ENCODE peak calls at places on chromosomes 5 and 9, in six cellular contexts. C is choroid plexus epithelial cell, X is brain microvascular endothelial cell, N is AG04449, A is kidney, W is cardiac fibroblast. Y is an unnamed sample.

GRCh38 chr9:89419978-89420394 is 77.9 kb downstream of the SEMA4D start:
- DNase-seq in A (no peak), W (no peak), C (no peak), N (no peak), X (no peak), Y (no peak)

GRCh38 chr5:77999013-77999798 is 223.1 kb upstream of the TBCA start:
- DNase-seq in C (no peak), X (no peak), N (no peak), A (no peak), W (no peak), Y (no peak)

GRCh38 chr5:180315762-180316212 is 23.9 kb upstream of the MAPK9 start:
- DNase-seq in C (peak), W (peak), A (peak), X (peak), N (no peak), Y (no peak)

GRCh38 chr5:38783011-38783551 is 62.7 kb upstream of the OSMR start:
- DNase-seq in C (peak), W (peak), X (peak), A (no peak), N (peak), Y (peak)

GRCh38 chr5:174951151-174951780 is 226.9 kb downstream of the MSX2 start:
- DNase-seq in A (no peak), X (peak), C (peak), W (peak), N (peak), Y (peak)

GRCh38 chr5:143601917-143602333 is 198.4 kb upstream of the NR3C1 start:
- DNase-seq in N (no peak), C (no peak), W (no peak), A (no peak), X (no peak), Y (no peak)

GRCh38 chr5:956941-957729 is 51.5 kb upstream of the NKD2 start:
- DNase-seq in N (peak), W (peak), A (peak), X (peak), C (peak), Y (peak)

GRCh38 chr5:174159327-174160247 is 114.1 kb downstream of the NSG2 start:
- DNase-seq in N (peak), C (peak), A (no peak), X (peak), W (peak), Y (no peak)

GRCh38 chr5:39405489-39405888 is 19.3 kb downstream of the DAB2 start:
- DNase-seq in A (no peak), N (no peak), X (no peak), W (no peak), C (no peak), Y (no peak)

GRCh38 chr5:168317521-168318147 is 26.2 kb downstream of the WWC1 start:
- DNase-seq in N (peak), X (peak), W (peak), A (no peak), C (peak), Y (peak)

GRCh38 chr9:93543117-93543516 is 33.3 kb upstream of the PHF2 start:
- DNase-seq in C (no peak), N (no peak), X (no peak), W (no peak), A (no peak), Y (no peak)

GRCh38 chr9:111828193-111828592 is 33.5 kb upstream of the SHOC1 start:
- DNase-seq in W (peak), N (no peak), A (no peak), C (peak), X (no peak), Y (no peak)

GRCh38 chr5:65191554-65192126 is 290.1 kb downstream of the ADAMTS6 start:
- DNase-seq in A (no peak), N (no peak), W (no peak), C (peak), X (no peak), Y (no peak)

GRCh38 chr5:98713027-98713426 is 60.4 kb upstream of the RGMB start:
- DNase-seq in N (no peak), A (no peak), C (peak), W (peak), X (no peak), Y (no peak)

GRCh38 chr9:137280478-137281344 is 3.2 kb downstream of the TOR4A start:
- DNase-seq in N (no peak), A (no peak), X (no peak), C (peak), W (peak), Y (no peak)

GRCh38 chr5:76561959-76562358 is 61.2 kb downstream of the F2RL2 start:
- DNase-seq in W (no peak), C (no peak), N (no peak), X (no peak), A (no peak), Y (no peak)

GRCh38 chr5:149675467-149676201 is 54.5 kb upstream of the PPARGC1B start:
- DNase-seq in C (no peak), W (no peak), X (no peak), A (peak), N (no peak), Y (peak)

GRCh38 chr5:54795284-54795683 is 190.1 kb downstream of the ESM1 start:
- DNase-seq in W (no peak), X (no peak), N (no peak), A (no peak), C (peak), Y (no peak)

GRCh38 chr5:543755-544674 is 19.8 kb upstream of the SLC9A3 start:
- DNase-seq in N (no peak), X (no peak), A (peak), W (no peak), C (no peak), Y (no peak)

GRCh38 chr5:142286111-142286510 is 38.7 kb downstream of the SPRY4 start:
- DNase-seq in W (no peak), X (no peak), C (no peak), A (no peak), N (no peak), Y (no peak)

GRCh38 chr5:171521679-171522078 is 102.2 kb downstream of the FGF18 start:
- DNase-seq in N (no peak), W (no peak), X (no peak), C (no peak), A (no peak), Y (no peak)

GRCh38 chr5:2818936-2819335 is 67.5 kb upstream of the IRX2 start:
- DNase-seq in A (no peak), X (no peak), C (no peak), W (no peak), N (no peak), Y (no peak)

GRCh38 chr5:88407341-88407740 is 138.7 kb upstream of the TMEM161B start:
- DNase-seq in W (no peak), N (no peak), X (no peak), A (no peak), C (no peak), Y (no peak)

GRCh38 chr5:176653401-176653800 is 6.1 kb downstream of the TSPAN17 start:
- DNase-seq in W (no peak), A (no peak), C (no peak), N (no peak), X (no peak), Y (no peak)

GRCh38 chr9:7862170-7862569 is 62.6 kb upstream of the DMAC1 start:
- DNase-seq in A (no peak), C (no peak), N (no peak), W (no peak), X (no peak), Y (no peak)

GRCh38 chr5:123809594-123810172 is 297.7 kb downstream of the CSNK1G3 start:
- DNase-seq in W (no peak), A (no peak), C (no peak), X (no peak), N (no peak), Y (no peak)

GRCh38 chr5:119395080-119395836 is 39.4 kb downstream of the TNFAIP8 start:
- DNase-seq in A (no peak), C (peak), X (no peak), N (no peak), W (no peak), Y (no peak)

GRCh38 chr5:35212006-35212982 is 18.0 kb downstream of the PRLR start:
- DNase-seq in A (no peak), C (no peak), N (no peak), X (no peak), W (no peak), Y (no peak)

GRCh38 chr9:132745911-132746709 is 75.8 kb downstream of the GTF3C4 start:
- DNase-seq in N (no peak), X (no peak), A (peak), C (no peak), W (no peak), Y (no peak)

GRCh38 chr5:148685520-148686134 is 31.3 kb upstream of the HTR4 start:
- DNase-seq in C (no peak), X (no peak), A (no peak), N (no peak), W (peak), Y (no peak)

GRCh38 chr9:136007906-136008692 is 46.9 kb upstream of the UBAC1 start:
- DNase-seq in A (no peak), N (no peak), W (no peak), C (peak), X (peak), Y (peak)

GRCh38 chr9:97767891-97768290 is 70.8 kb upstream of the XPA start:
- DNase-seq in W (no peak), X (peak), N (no peak), C (no peak), A (no peak), Y (no peak)

GRCh38 chr5:65076251-65076869 is 307.6 kb downstream of the CWC27 start:
- DNase-seq in X (peak), A (no peak), C (peak), N (peak), W (peak), Y (no peak)

DNA sequence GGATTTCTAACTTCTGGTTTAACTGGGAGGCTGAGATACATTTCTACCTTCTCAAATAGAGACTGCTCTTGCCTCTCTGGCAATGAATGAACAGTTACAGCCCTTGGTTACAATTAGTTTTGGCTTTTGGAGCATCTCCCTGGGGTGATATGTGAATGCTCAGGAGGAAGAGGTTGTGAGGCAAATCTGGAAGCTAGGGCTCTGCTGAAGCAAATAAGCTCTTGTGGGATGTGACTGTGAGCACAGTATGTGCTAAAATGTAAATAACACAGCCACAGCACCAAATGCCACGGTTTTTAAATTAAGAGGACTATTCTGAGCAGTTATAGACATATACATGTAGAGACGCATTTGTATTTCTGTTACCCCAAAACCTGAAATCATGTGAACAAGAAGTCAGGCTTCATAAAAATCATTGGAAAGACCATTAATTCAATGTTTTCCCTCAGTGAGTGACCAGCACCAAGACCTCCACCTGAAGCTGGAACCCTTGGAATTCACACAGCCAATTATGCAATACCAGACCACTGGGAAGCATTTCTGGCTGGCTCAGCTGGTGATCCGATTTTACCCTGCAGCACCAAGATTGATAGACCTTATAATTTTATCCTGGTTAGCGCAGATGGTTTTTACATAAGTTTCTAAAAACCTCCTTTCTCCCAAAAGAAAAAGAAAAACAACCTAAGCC is 3.0 kb upstream of the SLC44A1 start:
- DNase-seq in X (no peak), W (no peak), N (no peak), C (no peak), A (no peak), Y (no peak)
- H3K4me3 ChIP-seq in X (no peak), W (no peak), N (no peak), C (no peak), A (no peak), Y (no peak)

GRCh38 chr9:83327750-83328622 is 210.2 kb downstream of the FRMD3 start:
- DNase-seq in C (no peak), X (no peak), A (no peak), W (no peak), N (no peak), Y (no peak)

GRCh38 chr9:83334320-83334719 is 203.9 kb downstream of the FRMD3 start:
- DNase-seq in X (peak), C (peak), W (peak), N (peak), A (peak), Y (peak)

GRCh38 chr9:83327323-83327722 is 210.9 kb downstream of the FRMD3 start:
- DNase-seq in X (peak), C (peak), W (no peak), A (no peak), N (no peak), Y (peak)

DNA sequence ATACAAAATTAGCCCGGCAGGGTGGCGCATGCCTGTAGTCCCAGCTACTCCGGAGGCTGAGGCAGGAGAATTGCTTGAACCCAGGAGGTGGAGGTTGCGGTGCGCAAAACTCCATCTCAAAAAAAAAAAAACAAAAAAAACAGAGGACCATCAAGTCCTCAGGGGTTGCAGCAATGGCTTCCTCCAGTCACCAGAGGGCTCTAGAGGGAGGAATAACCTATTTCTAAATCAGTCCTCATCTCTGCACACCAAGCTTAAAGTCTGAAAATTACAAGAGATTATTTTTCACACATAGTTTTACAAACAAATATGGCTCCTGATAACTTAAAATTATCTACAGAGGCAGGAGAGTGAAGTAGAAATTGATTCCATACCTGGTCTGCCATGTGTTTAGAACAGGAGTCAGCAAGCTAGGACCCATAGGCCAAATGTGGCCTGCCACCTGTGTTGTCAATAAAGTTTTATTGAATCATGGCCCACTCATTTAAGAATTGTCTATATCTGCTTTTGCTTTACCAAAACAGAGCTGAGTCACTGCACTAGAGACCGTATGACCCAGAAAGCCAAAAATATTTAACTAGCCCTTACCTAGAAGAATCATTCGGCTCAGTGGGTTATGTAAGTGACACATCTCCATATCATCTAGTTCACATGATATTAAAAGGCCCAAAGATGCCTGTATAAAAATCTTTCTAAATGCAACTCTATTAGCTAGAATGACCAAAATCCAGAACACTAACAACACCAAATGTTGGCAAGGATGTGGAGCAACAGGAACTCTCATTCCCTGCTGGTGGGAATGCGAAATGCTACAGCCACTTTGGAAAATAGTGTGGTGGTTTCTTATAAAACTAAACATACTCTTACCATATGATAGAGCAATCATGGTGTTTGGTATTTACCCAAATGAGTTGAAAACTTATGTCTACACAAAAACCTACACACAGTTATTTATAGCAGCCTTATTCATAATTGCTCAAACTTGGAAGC is 207.7 kb downstream of the FRMD3 start:
- DNase-seq in N (no peak), X (no peak), A (no peak), W (no peak), C (peak), Y (no peak)
- TF ChIP-seq CTCF in N (no peak), X (peak), A (no peak), W (peak), C (peak), Y (peak)

GRCh38 chr5:157468293-157468965 is 8.4 kb downstream of the NIPAL4 start:
- DNase-seq in X (no peak), N (no peak), A (no peak), W (no peak), C (no peak), Y (no peak)
- H3K4me3 ChIP-seq in X (no peak), N (no peak), A (no peak), W (no peak), C (no peak), Y (no peak)

GRCh38 chr9:15622596-15622995 is 69.8 kb downstream of the CCDC171 start:
- DNase-seq in W (peak), X (no peak), C (peak), N (no peak), A (no peak), Y (no peak)
- TF ChIP-seq CTCF in W (peak), X (peak), C (peak), N (peak), A (no peak), Y (peak)

Y was measured in epithelial cell of proximal tubule.